ENCODE peak calls at places on chromosomes 5 and 9, in five cellular contexts. One of them, this sample, is unnamed.

GRCh38 chr9:134735441-134736175 is 94.0 kb downstream of the COL5A1 start:
- DNase-seq in GM13976: no peak
- DNase-seq in fibroblast of pulmonary artery: no peak
- DNase-seq in NCI-H1417: no peak
- DNase-seq in foreskin fibroblast: no peak
- DNase-seq in this sample: no peak

GRCh38 chr5:172740483-172741205 is 30.4 kb downstream of the DUSP1 start:
- DNase-seq in GM13976: no peak
- DNase-seq in fibroblast of pulmonary artery: peak
- DNase-seq in foreskin fibroblast: peak
- DNase-seq in NCI-H1417: no peak
- DNase-seq in this sample: no peak

GRCh38 chr9:106110483-106110882 is 416.1 kb downstream of the TMEM38B start:
- DNase-seq in GM13976: no peak
- DNase-seq in fibroblast of pulmonary artery: no peak
- DNase-seq in foreskin fibroblast: no peak
- DNase-seq in NCI-H1417: no peak
- DNase-seq in this sample: no peak

GRCh38 chr5:157971466-157972324 is 112.8 kb upstream of the CLINT1 start:
- DNase-seq in foreskin fibroblast: no peak
- DNase-seq in fibroblast of pulmonary artery: no peak
- DNase-seq in NCI-H1417: peak
- DNase-seq in GM13976: no peak
- DNase-seq in this sample: no peak

GRCh38 chr5:153147891-153148623 is 342.4 kb upstream of the GRIA1 start:
- DNase-seq in NCI-H1417: peak
- DNase-seq in foreskin fibroblast: peak
- DNase-seq in fibroblast of pulmonary artery: peak
- DNase-seq in GM13976: peak
- DNase-seq in this sample: peak

GRCh38 chr9:81416476-81417298 is 272.7 kb downstream of the TLE1 start:
- DNase-seq in NCI-H1417: peak
- DNase-seq in fibroblast of pulmonary artery: no peak
- DNase-seq in foreskin fibroblast: no peak
- DNase-seq in GM13976: no peak
- DNase-seq in this sample: peak

GRCh38 chr5:167582263-167582662 is 709.2 kb upstream of the WWC1 start:
- DNase-seq in fibroblast of pulmonary artery: peak
- DNase-seq in GM13976: no peak
- DNase-seq in foreskin fibroblast: no peak
- DNase-seq in NCI-H1417: no peak
- DNase-seq in this sample: no peak

GRCh38 chr5:124866355-124867063 is 120.1 kb upstream of the ZNF608 start:
- DNase-seq in fibroblast of pulmonary artery: no peak
- DNase-seq in NCI-H1417: no peak
- DNase-seq in GM13976: no peak
- DNase-seq in foreskin fibroblast: peak
- DNase-seq in this sample: peak

GRCh38 chr9:35826071-35826701 is 2.3 kb downstream of the FAM221B start:
- DNase-seq in foreskin fibroblast: peak
- DNase-seq in NCI-H1417: peak
- DNase-seq in GM13976: peak
- DNase-seq in fibroblast of pulmonary artery: peak
- DNase-seq in this sample: peak

GRCh38 chr9:78601957-78602565 is 305.1 kb downstream of the PSAT1 start:
- DNase-seq in fibroblast of pulmonary artery: peak
- DNase-seq in NCI-H1417: peak
- DNase-seq in foreskin fibroblast: no peak
- DNase-seq in GM13976: no peak
- DNase-seq in this sample: peak

GRCh38 chr9:136399176-136400037 is 563 bp downstream of the SNAPC4 start:
- DNase-seq in foreskin fibroblast: no peak
- DNase-seq in GM13976: peak
- DNase-seq in NCI-H1417: no peak
- DNase-seq in fibroblast of pulmonary artery: peak
- DNase-seq in this sample: no peak

GRCh38 chr5:72133212-72133990 is 26.1 kb downstream of the MAP1B start:
- DNase-seq in foreskin fibroblast: no peak
- DNase-seq in fibroblast of pulmonary artery: peak
- DNase-seq in GM13976: no peak
- DNase-seq in NCI-H1417: no peak
- DNase-seq in this sample: no peak

GRCh38 chr5:77806213-77806843 is 30.2 kb upstream of the TBCA start:
- DNase-seq in fibroblast of pulmonary artery: peak
- DNase-seq in foreskin fibroblast: no peak
- DNase-seq in GM13976: no peak
- DNase-seq in NCI-H1417: no peak
- DNase-seq in this sample: no peak

GRCh38 chr5:33888582-33888981 is 3.2 kb downstream of the ADAMTS12 start:
- DNase-seq in NCI-H1417: no peak
- DNase-seq in GM13976: no peak
- DNase-seq in fibroblast of pulmonary artery: peak
- DNase-seq in foreskin fibroblast: peak
- DNase-seq in this sample: no peak

GRCh38 chr5:140365941-140366340 is 5.9 kb downstream of the SLC4A9 start:
- DNase-seq in fibroblast of pulmonary artery: no peak
- DNase-seq in GM13976: no peak
- DNase-seq in NCI-H1417: no peak
- DNase-seq in foreskin fibroblast: no peak
- DNase-seq in this sample: no peak

GRCh38 chr9:110056062-110056461 is 151.9 kb downstream of the C9orf152 start:
- DNase-seq in foreskin fibroblast: no peak
- DNase-seq in GM13976: no peak
- DNase-seq in fibroblast of pulmonary artery: no peak
- DNase-seq in NCI-H1417: no peak
- DNase-seq in this sample: no peak

GRCh38 chr5:53915120-53915519 is 354.7 kb downstream of the NDUFS4 start:
- DNase-seq in GM13976: no peak
- DNase-seq in foreskin fibroblast: no peak
- DNase-seq in NCI-H1417: no peak
- DNase-seq in fibroblast of pulmonary artery: no peak
- DNase-seq in this sample: no peak

GRCh38 chr9:87515588-87516221 is 18.0 kb downstream of the DAPK1 start:
- DNase-seq in NCI-H1417: no peak
- DNase-seq in foreskin fibroblast: no peak
- DNase-seq in GM13976: no peak
- DNase-seq in fibroblast of pulmonary artery: no peak
- DNase-seq in this sample: no peak

GRCh38 chr5:122153230-122153629 is 23.9 kb downstream of the ZNF474 start:
- DNase-seq in GM13976: no peak
- DNase-seq in NCI-H1417: no peak
- DNase-seq in foreskin fibroblast: no peak
- DNase-seq in fibroblast of pulmonary artery: peak
- DNase-seq in this sample: no peak

GRCh38 chr9:1469996-1470395 is 419.8 kb downstream of the DMRT2 start:
- DNase-seq in fibroblast of pulmonary artery: no peak
- DNase-seq in foreskin fibroblast: no peak
- DNase-seq in NCI-H1417: no peak
- DNase-seq in GM13976: peak
- DNase-seq in this sample: no peak

GRCh38 chr5:65722575-65723424 is 795 bp downstream of the NLN start:
- DNase-seq in fibroblast of pulmonary artery: peak
- DNase-seq in foreskin fibroblast: peak
- DNase-seq in NCI-H1417: peak
- DNase-seq in GM13976: peak
- DNase-seq in this sample: peak

GRCh38 chr5:55897905-55898304 is 46.7 kb downstream of the IL31RA start:
- DNase-seq in foreskin fibroblast: peak
- DNase-seq in NCI-H1417: no peak
- DNase-seq in GM13976: no peak
- DNase-seq in fibroblast of pulmonary artery: peak
- DNase-seq in this sample: no peak

GRCh38 chr5:139795074-139796001 is at the start of gene PSD2:
- DNase-seq in GM13976: peak
- DNase-seq in foreskin fibroblast: no peak
- DNase-seq in NCI-H1417: no peak
- DNase-seq in fibroblast of pulmonary artery: no peak
- DNase-seq in this sample: peak

GRCh38 chr5:9452181-9452580 is 93.7 kb downstream of the SEMA5A start:
- DNase-seq in NCI-H1417: no peak
- DNase-seq in GM13976: no peak
- DNase-seq in fibroblast of pulmonary artery: no peak
- DNase-seq in foreskin fibroblast: no peak
- DNase-seq in this sample: no peak

GRCh38 chr5:87400305-87400899 is 12.3 kb downstream of the CCNH start:
- DNase-seq in GM13976: peak
- DNase-seq in foreskin fibroblast: no peak
- DNase-seq in NCI-H1417: peak
- DNase-seq in fibroblast of pulmonary artery: peak
- DNase-seq in this sample: peak

GRCh38 chr9:19387317-19387716 is 7.3 kb upstream of the RPS6 start:
- DNase-seq in NCI-H1417: no peak
- DNase-seq in fibroblast of pulmonary artery: no peak
- DNase-seq in GM13976: no peak
- DNase-seq in foreskin fibroblast: no peak
- DNase-seq in this sample: no peak

GRCh38 chr5:157449011-157449723 is 10.8 kb upstream of the NIPAL4 start:
- DNase-seq in foreskin fibroblast: no peak
- DNase-seq in fibroblast of pulmonary artery: no peak
- DNase-seq in GM13976: no peak
- DNase-seq in NCI-H1417: no peak
- DNase-seq in this sample: no peak

GRCh38 chr9:135136481-135136880 is 49.0 kb downstream of the OLFM1 start:
- DNase-seq in foreskin fibroblast: no peak
- DNase-seq in NCI-H1417: no peak
- DNase-seq in fibroblast of pulmonary artery: no peak
- DNase-seq in GM13976: no peak
- DNase-seq in this sample: peak

GRCh38 chr5:169471021-169471420 is 112.6 kb upstream of the SPDL1 start:
- DNase-seq in NCI-H1417: no peak
- DNase-seq in fibroblast of pulmonary artery: no peak
- DNase-seq in foreskin fibroblast: no peak
- DNase-seq in GM13976: no peak
- DNase-seq in this sample: no peak

GRCh38 chr5:172667786-172668735 is 27.0 kb downstream of the NEURL1B start:
- DNase-seq in fibroblast of pulmonary artery: no peak
- DNase-seq in GM13976: no peak
- DNase-seq in foreskin fibroblast: no peak
- DNase-seq in NCI-H1417: no peak
- DNase-seq in this sample: no peak

GRCh38 chr9:13915591-13916301 is 398.2 kb downstream of the NFIB start:
- DNase-seq in fibroblast of pulmonary artery: peak
- DNase-seq in GM13976: no peak
- DNase-seq in foreskin fibroblast: no peak
- DNase-seq in NCI-H1417: no peak
- DNase-seq in this sample: no peak

GRCh38 chr5:178338126-178338749 is 105.6 kb upstream of the PHYKPL start:
- DNase-seq in GM13976: no peak
- DNase-seq in foreskin fibroblast: no peak
- DNase-seq in NCI-H1417: no peak
- DNase-seq in fibroblast of pulmonary artery: no peak
- DNase-seq in this sample: no peak

GRCh38 chr5:172299916-172300439 is 16.4 kb upstream of the UBTD2 start:
- DNase-seq in GM13976: no peak
- DNase-seq in foreskin fibroblast: no peak
- DNase-seq in fibroblast of pulmonary artery: peak
- DNase-seq in NCI-H1417: no peak
- DNase-seq in this sample: no peak

GRCh38 chr5:173639-174600 is 17.4 kb upstream of the LRRC14B start:
- DNase-seq in NCI-H1417: no peak
- DNase-seq in fibroblast of pulmonary artery: no peak
- DNase-seq in GM13976: no peak
- DNase-seq in foreskin fibroblast: no peak
- DNase-seq in this sample: no peak

GRCh38 chr9:116078640-116079039 is 75.0 kb upstream of the PAPPA start:
- DNase-seq in GM13976: no peak
- DNase-seq in foreskin fibroblast: no peak
- DNase-seq in NCI-H1417: no peak
- DNase-seq in fibroblast of pulmonary artery: no peak
- DNase-seq in this sample: no peak

GRCh38 chr5:150042459-150042858 is 41.9 kb downstream of the HMGXB3 start:
- DNase-seq in NCI-H1417: no peak
- DNase-seq in foreskin fibroblast: no peak
- DNase-seq in GM13976: no peak
- DNase-seq in fibroblast of pulmonary artery: no peak
- DNase-seq in this sample: no peak

GRCh38 chr5:143314664-143315063 is 88.8 kb downstream of the NR3C1 start:
- DNase-seq in NCI-H1417: no peak
- DNase-seq in foreskin fibroblast: peak
- DNase-seq in GM13976: no peak
- DNase-seq in fibroblast of pulmonary artery: peak
- DNase-seq in this sample: no peak

GRCh38 chr5:127330116-127330515 is 39.5 kb downstream of the MEGF10 start:
- DNase-seq in NCI-H1417: no peak
- DNase-seq in GM13976: no peak
- DNase-seq in foreskin fibroblast: peak
- DNase-seq in fibroblast of pulmonary artery: no peak
- DNase-seq in this sample: no peak

GRCh38 chr5:157233515-157233914 is 32.4 kb upstream of the CYFIP2 start:
- DNase-seq in foreskin fibroblast: no peak
- DNase-seq in GM13976: no peak
- DNase-seq in fibroblast of pulmonary artery: no peak
- DNase-seq in NCI-H1417: no peak
- DNase-seq in this sample: no peak

GRCh38 chr5:78496373-78496772 is 136.0 kb downstream of the SCAMP1 start:
- DNase-seq in GM13976: no peak
- DNase-seq in NCI-H1417: no peak
- DNase-seq in foreskin fibroblast: peak
- DNase-seq in fibroblast of pulmonary artery: no peak
- DNase-seq in this sample: no peak